ENCODE peak calls at places on chromosomes 5 and 9, in five cellular contexts. One of them, this sample, is unnamed.

GRCh38 chr5:172881691-172882370 is 47.8 kb downstream of the ERGIC1 start:
- DNase-seq in stimulated activated CD8-positive, alpha-beta memory T cell treated with anti-CD3 and anti-CD28 coated beads, Interleukin-4, amount 100 ng/mL, for 48 hours: peak
- DNase-seq in H54: peak
- DNase-seq in retinal pigment epithelial cell: peak
- DNase-seq in HTR-8/SVneo: no peak
- DNase-seq in this sample: no peak

GRCh38 chr9:100498592-100498991 is 25.6 kb downstream of the TMEFF1 start:
- DNase-seq in H54: no peak
- DNase-seq in HTR-8/SVneo: no peak
- DNase-seq in stimulated activated CD8-positive, alpha-beta memory T cell treated with anti-CD3 and anti-CD28 coated beads, Interleukin-4, amount 100 ng/mL, for 48 hours: no peak
- DNase-seq in retinal pigment epithelial cell: no peak
- DNase-seq in this sample: no peak

GRCh38 chr9:136939996-136940525 is 4.5 kb downstream of the FBXW5 start:
- DNase-seq in stimulated activated CD8-positive, alpha-beta memory T cell treated with anti-CD3 and anti-CD28 coated beads, Interleukin-4, amount 100 ng/mL, for 48 hours: no peak
- DNase-seq in H54: no peak
- DNase-seq in retinal pigment epithelial cell: no peak
- DNase-seq in HTR-8/SVneo: no peak
- DNase-seq in this sample: no peak

GRCh38 chr5:154274828-154275185 is 84.3 kb downstream of the GALNT10 start:
- DNase-seq in HTR-8/SVneo: no peak
- DNase-seq in retinal pigment epithelial cell: no peak
- DNase-seq in H54: peak
- DNase-seq in stimulated activated CD8-positive, alpha-beta memory T cell treated with anti-CD3 and anti-CD28 coated beads, Interleukin-4, amount 100 ng/mL, for 48 hours: no peak
- DNase-seq in this sample: no peak

GRCh38 chr9:132744881-132745761 is 74.9 kb downstream of the GTF3C4 start:
- DNase-seq in stimulated activated CD8-positive, alpha-beta memory T cell treated with anti-CD3 and anti-CD28 coated beads, Interleukin-4, amount 100 ng/mL, for 48 hours: no peak
- DNase-seq in retinal pigment epithelial cell: no peak
- DNase-seq in H54: no peak
- DNase-seq in HTR-8/SVneo: no peak
- DNase-seq in this sample: peak

GRCh38 chr5:109656829-109657228 is 32.9 kb upstream of the MAN2A1 start:
- DNase-seq in stimulated activated CD8-positive, alpha-beta memory T cell treated with anti-CD3 and anti-CD28 coated beads, Interleukin-4, amount 100 ng/mL, for 48 hours: peak
- DNase-seq in HTR-8/SVneo: peak
- DNase-seq in H54: no peak
- DNase-seq in retinal pigment epithelial cell: peak
- DNase-seq in this sample: no peak

GRCh38 chr5:130063603-130064002 is 159.3 kb downstream of the CHSY3 start:
- DNase-seq in retinal pigment epithelial cell: no peak
- DNase-seq in HTR-8/SVneo: no peak
- DNase-seq in H54: no peak
- DNase-seq in stimulated activated CD8-positive, alpha-beta memory T cell treated with anti-CD3 and anti-CD28 coated beads, Interleukin-4, amount 100 ng/mL, for 48 hours: no peak
- DNase-seq in this sample: no peak

GRCh38 chr9:75175395-75175794 is 87.1 kb downstream of the OSTF1 start:
- DNase-seq in H54: no peak
- DNase-seq in HTR-8/SVneo: no peak
- DNase-seq in retinal pigment epithelial cell: no peak
- DNase-seq in stimulated activated CD8-positive, alpha-beta memory T cell treated with anti-CD3 and anti-CD28 coated beads, Interleukin-4, amount 100 ng/mL, for 48 hours: no peak
- DNase-seq in this sample: no peak

GRCh38 chr5:139410886-139411835 is 7.3 kb upstream of the SPATA24 start:
- DNase-seq in H54: no peak
- DNase-seq in stimulated activated CD8-positive, alpha-beta memory T cell treated with anti-CD3 and anti-CD28 coated beads, Interleukin-4, amount 100 ng/mL, for 48 hours: no peak
- DNase-seq in HTR-8/SVneo: no peak
- DNase-seq in retinal pigment epithelial cell: no peak
- DNase-seq in this sample: no peak

GRCh38 chr9:129586241-129586640 is 34.7 kb downstream of the C9orf50 start:
- DNase-seq in H54: no peak
- DNase-seq in retinal pigment epithelial cell: no peak
- DNase-seq in stimulated activated CD8-positive, alpha-beta memory T cell treated with anti-CD3 and anti-CD28 coated beads, Interleukin-4, amount 100 ng/mL, for 48 hours: no peak
- DNase-seq in HTR-8/SVneo: no peak
- DNase-seq in this sample: no peak

GRCh38 chr5:109830955-109831502 is 141.3 kb downstream of the MAN2A1 start:
- DNase-seq in H54: no peak
- DNase-seq in HTR-8/SVneo: no peak
- DNase-seq in stimulated activated CD8-positive, alpha-beta memory T cell treated with anti-CD3 and anti-CD28 coated beads, Interleukin-4, amount 100 ng/mL, for 48 hours: no peak
- DNase-seq in retinal pigment epithelial cell: no peak
- DNase-seq in this sample: peak

GRCh38 chr9:6715755-6716643 is 41.8 kb upstream of the KDM4C start:
- DNase-seq in stimulated activated CD8-positive, alpha-beta memory T cell treated with anti-CD3 and anti-CD28 coated beads, Interleukin-4, amount 100 ng/mL, for 48 hours: peak
- DNase-seq in H54: no peak
- DNase-seq in HTR-8/SVneo: no peak
- DNase-seq in retinal pigment epithelial cell: no peak
- DNase-seq in this sample: peak

GRCh38 chr5:142981886-142982820 is 212.0 kb downstream of the ARHGAP26 start:
- DNase-seq in HTR-8/SVneo: peak
- DNase-seq in retinal pigment epithelial cell: peak
- DNase-seq in stimulated activated CD8-positive, alpha-beta memory T cell treated with anti-CD3 and anti-CD28 coated beads, Interleukin-4, amount 100 ng/mL, for 48 hours: no peak
- DNase-seq in H54: peak
- DNase-seq in this sample: peak

GRCh38 chr9:112072721-112073553 is 102.2 kb downstream of the SUSD1 start:
- DNase-seq in H54: no peak
- DNase-seq in HTR-8/SVneo: no peak
- DNase-seq in stimulated activated CD8-positive, alpha-beta memory T cell treated with anti-CD3 and anti-CD28 coated beads, Interleukin-4, amount 100 ng/mL, for 48 hours: no peak
- DNase-seq in retinal pigment epithelial cell: no peak
- DNase-seq in this sample: no peak

GRCh38 chr9:128293091-128293490 is 17.0 kb downstream of the SWI5 start:
- DNase-seq in retinal pigment epithelial cell: no peak
- DNase-seq in H54: no peak
- DNase-seq in stimulated activated CD8-positive, alpha-beta memory T cell treated with anti-CD3 and anti-CD28 coated beads, Interleukin-4, amount 100 ng/mL, for 48 hours: no peak
- DNase-seq in HTR-8/SVneo: no peak
- DNase-seq in this sample: no peak